ENCODE peak calls at places on chromosomes 3 and 15, in nine cellular contexts. F is A549, U is GM12891, O is GM12878, H is stomach, V is adrenal gland, M is transverse colon, Z is ovary, N is NB4. W is an unnamed sample.

GRCh38 chr3:116445291-116445841 is at the start of gene LSAMP:
- DNase-seq in M (peak), F (no peak), V (peak), Z (peak), H (no peak), N (no peak), O (no peak), U (no peak), W (no peak)

GRCh38 chr3:153130312-153130977 is 31.6 kb upstream of the RAP2B start:
- DNase-seq in U (no peak), N (peak), F (peak), O (peak), H (no peak), M (no peak), Z (no peak), V (no peak), W (no peak)

GRCh38 chr15:63918317-63918672 is 84.5 kb upstream of the HERC1 start:
- DNase-seq in Z (no peak), F (no peak), V (no peak), H (no peak), O (no peak), N (no peak), M (peak), U (no peak), W (no peak)

GRCh38 chr3:64229903-64230302 is 4.6 kb upstream of the PRICKLE2 start:
- DNase-seq in H (no peak), U (no peak), Z (no peak), M (no peak), O (no peak), F (no peak), N (no peak), V (no peak), W (no peak)

GRCh38 chr15:20106026-20106425 is 435.6 kb downstream of the GOLGA6L6 start:
- DNase-seq in V (peak), M (peak), O (no peak), Z (peak), F (no peak), U (no peak), H (peak), N (no peak), W (no peak)

GRCh38 chr15:32952901-32953889 is 235.4 kb downstream of the GREM1 start:
- DNase-seq in F (no peak), M (no peak), N (no peak), V (no peak), O (no peak), Z (no peak), U (no peak), H (no peak), W (no peak)

GRCh38 chr3:108983051-108983450 is 29.4 kb upstream of the GUCA1C start:
- DNase-seq in O (no peak), Z (no peak), V (no peak), M (no peak), F (no peak), H (no peak), N (no peak), U (no peak), W (no peak)

GRCh38 chr3:147015334-147015733 is 391.0 kb downstream of the ZIC4 start:
- DNase-seq in N (no peak), O (no peak), Z (no peak), U (no peak), V (no peak), H (no peak), M (no peak), F (no peak), W (no peak)

GRCh38 chr15:63481105-63481810 is 23.1 kb upstream of the USP3 start:
- DNase-seq in H (no peak), Z (no peak), N (no peak), V (no peak), M (no peak), O (peak), U (no peak), F (peak), W (no peak)

GRCh38 chr3:155076888-155077287 is 3.2 kb upstream of the MME start:
- DNase-seq in V (no peak), M (no peak), Z (no peak), F (no peak), N (no peak), O (no peak), U (no peak), H (no peak), W (no peak)

GRCh38 chr3:155080692-155081091 is 573 bp downstream of the MME start:
- DNase-seq in M (no peak), F (no peak), H (no peak), V (no peak), O (no peak), N (no peak), U (no peak), Z (no peak), W (no peak)

GRCh38 chr3:155083313-155083905 is 3.3 kb downstream of the MME start:
- DNase-seq in N (no peak), F (no peak), H (no peak), U (no peak), M (no peak), O (no peak), Z (no peak), V (no peak), W (no peak)

GRCh38 chr3:155078959-155079794 is 942 bp upstream of the MME start:
- DNase-seq in V (no peak), N (no peak), O (no peak), Z (no peak), F (no peak), M (no peak), H (no peak), U (no peak), W (no peak)

DNA sequence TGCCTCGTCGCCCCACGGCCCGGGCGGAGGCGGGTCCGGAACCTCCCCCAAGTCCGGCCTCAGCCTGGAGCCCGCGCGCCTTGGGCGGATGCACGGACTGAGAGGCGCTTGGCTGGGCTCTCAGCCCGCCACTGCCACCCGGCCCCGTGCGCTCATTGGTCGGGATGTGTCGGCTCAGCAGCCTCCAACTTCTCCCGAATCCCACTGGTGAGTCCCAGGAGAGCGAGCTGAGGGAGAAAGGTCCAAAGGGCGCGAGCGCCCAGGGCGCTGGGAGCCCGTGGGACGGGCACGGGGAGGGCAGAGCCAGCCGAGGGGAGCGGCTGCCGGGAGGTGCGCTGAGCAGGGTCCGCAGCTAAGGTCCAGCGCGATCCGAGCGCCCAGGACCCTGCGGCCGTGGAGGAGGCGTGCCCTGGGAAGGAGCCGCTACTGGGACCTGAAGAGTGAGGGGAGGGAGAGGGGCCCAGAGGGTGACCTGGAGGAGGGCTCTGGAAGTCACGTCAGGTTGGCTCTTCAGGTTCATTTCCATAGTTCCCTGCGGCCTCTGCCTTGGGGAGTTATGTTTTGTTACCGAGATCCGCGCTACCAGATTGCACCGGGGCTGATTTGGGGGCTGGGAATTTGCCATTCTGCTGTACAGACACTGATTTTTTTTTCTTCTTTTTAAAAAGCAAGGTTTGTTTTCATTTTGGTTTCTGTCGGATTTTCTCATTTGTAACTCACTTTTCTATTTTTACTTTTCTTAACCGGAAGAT is at the start of gene MME:
- DNase-seq in N (no peak), U (no peak), V (no peak), H (peak), F (no peak), O (no peak), Z (peak), M (peak), W (no peak)
- TF ChIP-seq POLR2A in N (no peak), U (no peak), V (no peak), H (no peak), F (no peak), O (no peak), Z (no peak), M (no peak), W (no peak)

GRCh38 chr3:43874290-43874689 is 183.6 kb downstream of the ABHD5 start:
- DNase-seq in M (no peak), H (no peak), U (no peak), F (no peak), N (no peak), Z (no peak), V (no peak), O (no peak), W (no peak)

GRCh38 chr3:43876648-43877047 is 185.9 kb downstream of the ABHD5 start:
- DNase-seq in U (no peak), Z (no peak), O (no peak), M (no peak), V (no peak), F (no peak), N (no peak), H (no peak), W (no peak)

GRCh38 chr3:43882976-43883680 is 192.4 kb downstream of the ABHD5 start:
- DNase-seq in M (no peak), Z (peak), N (no peak), H (no peak), V (no peak), O (no peak), F (no peak), U (no peak), W (no peak)

GRCh38 chr3:43883729-43884396 is 193.1 kb downstream of the ABHD5 start:
- DNase-seq in V (peak), F (no peak), Z (peak), H (peak), O (no peak), U (no peak), N (no peak), M (no peak), W (no peak)

GRCh38 chr3:43879166-43879565 is 188.4 kb downstream of the ABHD5 start:
- DNase-seq in U (peak), Z (no peak), N (peak), H (peak), V (no peak), M (no peak), O (no peak), F (peak), W (no peak)
- TF ChIP-seq POLR2A in U (no peak), Z (no peak), N (no peak), H (no peak), V (no peak), M (no peak), O (no peak), F (no peak), W (no peak)

GRCh38 chr3:39383913-39384664 is 919 bp downstream of the SLC25A38 start:
- DNase-seq in V (peak), F (peak), N (peak), M (peak), Z (peak), U (peak), H (peak), O (peak), W (no peak)

GRCh38 chr3:39385456-39386098 is 2.4 kb downstream of the SLC25A38 start:
- DNase-seq in F (no peak), N (peak), M (no peak), V (no peak), H (no peak), Z (no peak), O (no peak), U (no peak), W (no peak)

GRCh38 chr3:39384665-39385000 is 1.5 kb downstream of the SLC25A38 start:
- DNase-seq in V (no peak), F (no peak), N (no peak), Z (no peak), H (no peak), U (no peak), M (no peak), O (no peak), W (no peak)

GRCh38 chr3:39381432-39381831 is 1.7 kb upstream of the SLC25A38 start:
- DNase-seq in M (no peak), N (no peak), O (no peak), H (no peak), V (no peak), F (no peak), U (no peak), Z (no peak), W (no peak)

GRCh38 chr3:39383190-39383912 is at the start of gene SLC25A38:
- DNase-seq in O (no peak), U (peak), F (peak), Z (peak), M (peak), V (peak), N (peak), H (peak), W (no peak)
- TF ChIP-seq POLR2A in O (peak), U (peak), F (peak), Z (peak), M (peak), V (peak), N (peak), H (no peak), W (no peak)

GRCh38 chr3:58161435-58162398 is 49.1 kb downstream of the DNASE1L3 start:
- DNase-seq in H (peak), Z (peak), F (peak), U (no peak), M (peak), O (no peak), V (peak), N (peak), W (peak)
- TF ChIP-seq POLR2A in H (no peak), Z (no peak), F (no peak), U (no peak), M (no peak), O (no peak), V (no peak), N (no peak), W (no peak)

W was measured in erythroblast.